ENCODE peak calls at places on chromosomes 16 and 17, in seven cellular contexts. X, B, F, R, N, E and M are unnamed samples.

GRCh38 chr17:36481829-36482228 is 4.7 kb upstream of the ZNHIT3 start:
- DNase-seq in B (no peak), R (no peak), E (no peak), X (no peak), N (no peak), F (no peak), M (no peak)

GRCh38 chr17:75720656-75721462 is at the start of gene ITGB4:
- DNase-seq in X (peak; percentile 88), R (peak; percentile 95), B (no peak), N (peak; percentile 50), E (peak; percentile 39), F (peak; percentile 95), M (peak; percentile 72)

GRCh38 chr16:8596581-8596980 is 6.3 kb upstream of the TMEM114 start:
- DNase-seq in R (no peak), E (no peak), X (no peak), B (no peak), N (no peak), F (no peak), M (no peak)

GRCh38 chr17:12037970-12038369 is 17.3 kb downstream of the MAP2K4 start:
- DNase-seq in X (no peak), N (no peak), B (no peak), R (no peak), F (no peak), E (no peak), M (no peak)

GRCh38 chr17:4090898-4091297 is 51.9 kb downstream of the ZZEF1 start:
- DNase-seq in N (no peak), B (no peak), E (no peak), F (no peak), X (no peak), R (no peak), M (no peak)

GRCh38 chr16:57844416-57845030 is 42.2 kb upstream of the KIFC3 start:
- DNase-seq in R (no peak), F (no peak), X (no peak), B (no peak), E (no peak), N (no peak), M (no peak)

GRCh38 chr16:46638947-46639925 is 18.1 kb upstream of the SHCBP1 start:
- DNase-seq in F (no peak), B (no peak), N (no peak), E (no peak), X (no peak), R (no peak), M (no peak)

GRCh38 chr17:81582341-81582740 is 30.2 kb upstream of the FAAP100 start:
- DNase-seq in X (no peak), B (no peak), E (no peak), R (no peak), N (no peak), F (no peak), M (no peak)

GRCh38 chr17:3886776-3887175 is 6.1 kb downstream of the CAMKK1 start:
- DNase-seq in F (no peak), B (no peak), N (no peak), X (no peak), R (no peak), E (no peak), M (no peak)

GRCh38 chr17:59848778-59849177 is 44.0 kb downstream of the TUBD1 start:
- DNase-seq in R (no peak), N (no peak), E (peak; percentile 75), F (no peak), X (no peak), B (no peak), M (no peak)

GRCh38 chr16:70529051-70529777 is 5.6 kb downstream of the SF3B3 start:
- DNase-seq in R (peak; percentile 41), E (peak; percentile 36), N (no peak), F (peak; percentile 33), B (no peak), X (peak; percentile 46), M (peak; percentile 15)

GRCh38 chr17:17408236-17408794 is 68.5 kb upstream of the MED9 start:
- DNase-seq in R (no peak), F (no peak), X (no peak), B (no peak), E (peak; percentile 70), N (no peak), M (no peak)

GRCh38 chr16:90041896-90042473 is 22.7 kb upstream of the DBNDD1 start:
- DNase-seq in B (no peak), X (no peak), N (no peak), F (no peak), E (no peak), R (no peak), M (no peak)

GRCh38 chr16:19841184-19841583 is 43.5 kb downstream of the GPRC5B start:
- DNase-seq in E (no peak), N (no peak), R (no peak), X (no peak), B (no peak), F (no peak), M (no peak)

GRCh38 chr17:57106107-57106835 is 21.2 kb downstream of the AKAP1 start:
- DNase-seq in F (no peak), E (peak; percentile 62), R (peak; percentile 34), B (no peak), X (peak; percentile 52), N (no peak), M (peak; percentile 64)

GRCh38 chr16:79534143-79534542 is 66.4 kb downstream of the MAF start:
- DNase-seq in N (no peak), X (no peak), E (no peak), R (no peak), F (no peak), B (no peak), M (no peak)

DNA sequence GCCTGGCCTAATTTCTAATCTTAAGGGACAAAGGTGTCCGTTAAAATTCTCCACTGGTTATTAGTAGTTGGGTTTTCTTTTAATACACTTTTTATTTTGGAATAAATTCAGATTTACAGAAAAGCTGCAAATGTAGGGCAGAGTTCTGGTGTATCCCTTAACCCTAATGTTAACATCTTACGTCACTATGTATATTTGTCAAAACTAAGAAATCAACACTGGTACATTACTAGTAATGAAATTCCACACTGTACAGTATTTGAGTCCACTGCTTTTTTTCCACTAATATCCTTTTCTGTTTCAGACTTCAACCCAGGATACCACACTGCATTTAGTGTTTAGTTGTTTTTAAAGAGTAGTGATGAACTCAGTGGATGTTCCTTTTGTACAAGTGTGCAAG is 18.7 kb upstream of the KPNA2 start:
- DNase-seq in E (no peak), B (no peak), F (no peak), R (no peak), N (no peak), X (no peak), M (no peak)
- TF ChIP-seq JUND in E (no peak), B (no peak), F (no peak), R (no peak), N (no peak), X (no peak), M (no peak)

GRCh38 chr17:5883775-5884665 is 186.2 kb upstream of the WSCD1 start:
- DNase-seq in X (no peak), F (no peak), R (no peak), E (no peak), B (no peak), N (no peak), M (no peak)

GRCh38 chr17:5877948-5878347 is 192.2 kb upstream of the WSCD1 start:
- DNase-seq in X (no peak), N (no peak), E (no peak), R (no peak), B (no peak), F (no peak), M (no peak)

GRCh38 chr17:5885336-5885735 is 184.8 kb upstream of the WSCD1 start:
- DNase-seq in E (no peak), B (no peak), N (no peak), R (no peak), F (no peak), X (no peak), M (no peak)

GRCh38 chr17:5879424-5879823 is 190.8 kb upstream of the WSCD1 start:
- DNase-seq in E (no peak), X (no peak), N (no peak), B (no peak), R (no peak), F (no peak), M (no peak)

DNA sequence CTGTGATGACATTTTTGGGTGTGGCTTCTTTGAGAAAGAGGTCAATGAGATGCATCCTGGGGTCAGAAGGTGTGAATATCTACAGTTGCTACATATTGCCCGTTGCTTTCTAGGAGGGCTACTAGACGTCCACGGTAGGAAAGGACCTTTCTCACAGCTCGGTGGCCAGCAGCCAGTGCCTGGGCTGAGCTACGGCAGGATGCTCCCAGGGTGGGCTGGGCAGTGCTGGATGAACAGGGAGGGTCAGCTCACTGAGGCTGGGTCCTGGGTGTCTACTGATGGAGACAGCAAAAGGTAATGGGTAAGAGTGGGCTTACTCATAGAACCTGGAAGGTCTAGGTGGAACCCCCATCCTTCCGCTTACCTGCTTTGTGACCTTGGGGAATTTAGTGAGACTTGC is 188.3 kb upstream of the WSCD1 start:
- DNase-seq in B (no peak), R (no peak), X (no peak), E (no peak), F (no peak), N (no peak), M (no peak)
- TF ChIP-seq JUND in B (no peak), R (no peak), X (no peak), E (no peak), F (no peak), N (no peak), M (no peak)

DNA sequence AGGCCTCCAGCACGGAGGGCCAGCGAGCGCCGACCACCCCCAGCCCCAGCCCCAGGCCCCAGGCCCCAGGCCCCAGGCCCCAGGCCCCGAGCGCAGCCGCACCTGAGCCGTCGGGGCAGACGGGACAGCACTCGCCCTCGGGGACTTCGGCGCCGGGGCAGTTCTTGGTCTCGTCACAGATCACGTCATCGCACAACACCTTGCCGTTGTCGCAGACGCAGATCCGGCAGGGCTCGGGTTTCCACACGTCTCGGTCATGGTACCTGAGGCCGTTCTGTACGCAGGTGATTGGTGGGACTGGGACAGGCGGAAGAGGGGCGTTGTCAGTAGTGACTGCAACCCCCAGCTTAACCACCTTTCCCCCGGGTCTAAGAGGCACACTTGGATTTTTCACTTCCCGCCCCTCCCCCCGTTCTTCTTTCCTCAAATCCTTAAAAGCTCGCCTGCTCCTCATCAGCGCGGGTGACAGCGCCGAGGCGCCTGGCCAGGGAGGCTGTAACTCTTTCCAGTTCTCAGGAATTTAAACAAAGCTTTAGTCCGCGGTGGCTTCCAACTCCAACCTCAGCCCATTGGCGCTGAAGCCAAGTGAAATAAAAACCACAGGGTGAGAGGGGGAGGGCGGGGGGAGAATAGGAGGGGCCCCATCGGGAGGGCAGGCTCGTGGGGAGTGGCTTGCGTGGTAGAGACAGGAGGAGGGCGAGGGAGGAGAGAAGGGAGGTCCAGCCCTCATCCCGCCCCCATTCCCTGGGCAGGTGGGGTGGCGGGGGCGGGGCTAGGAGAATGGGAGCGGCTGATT is 1.6 kb downstream of the COL1A1 start:
- DNase-seq in N (no peak), F (peak; percentile 96), X (peak; percentile 89), E (peak; percentile 64), R (peak; percentile 99), B (no peak), M (peak; percentile 96)
- TF ChIP-seq JUND in N (peak; percentile 13), F (no peak), X (peak; percentile 23), E (no peak), R (no peak), B (no peak), M (no peak)

DNA sequence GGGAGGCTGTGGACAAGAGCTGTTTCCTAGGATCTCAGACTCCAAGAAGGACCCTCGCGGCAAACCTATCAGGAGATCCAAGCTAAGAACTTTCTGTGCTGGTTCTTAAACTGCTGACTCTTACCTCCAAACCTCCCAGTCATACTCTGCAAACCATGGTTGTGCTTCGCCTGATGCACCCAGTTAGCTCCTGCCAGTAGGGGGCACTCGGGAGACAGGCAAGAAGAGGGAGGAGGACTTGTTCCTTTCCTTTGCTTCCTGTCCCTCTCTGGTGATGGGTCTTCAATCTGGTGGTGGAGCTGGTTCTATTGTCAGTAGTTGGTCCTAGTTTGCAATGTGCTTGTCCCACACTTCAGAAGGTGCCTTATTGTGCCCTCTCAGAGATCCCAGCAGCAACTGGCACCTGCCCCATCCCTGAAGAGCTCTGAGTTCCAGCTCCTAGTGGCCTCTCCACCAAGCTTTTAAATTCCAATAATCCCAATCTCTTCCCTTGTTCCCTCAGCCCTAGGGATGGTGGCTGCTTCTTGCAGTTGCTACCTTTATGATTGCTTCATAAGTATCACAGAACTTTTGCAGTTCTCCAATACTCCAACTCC is 113.5 kb upstream of the RPL38 start:
- DNase-seq in R (peak; percentile 82), B (peak; percentile 11), X (peak; percentile 63), F (peak; percentile 71), E (peak; percentile 68), N (peak; percentile 61), M (peak; percentile 66)
- TF ChIP-seq JUND in R (no peak), B (no peak), X (no peak), F (no peak), E (no peak), N (no peak), M (no peak)